ENCODE peak calls at places on chromosomes 6 and 20, in six cellular contexts. One of them, this sample, is unnamed.

GRCh38 chr6:33983721-33984465 is 162.0 kb downstream of the GRM4 start:
- DNase-seq in PC-9: no peak
- DNase-seq in PC-3: no peak
- DNase-seq in lower lobe of right lung: no peak
- DNase-seq in GM12878: no peak
- DNase-seq in transverse colon: no peak
- DNase-seq in this sample: no peak

GRCh38 chr6:159168536-159169192 is 536 bp upstream of the FNDC1 start:
- DNase-seq in PC-9: no peak
- DNase-seq in lower lobe of right lung: peak; percentile 61
- DNase-seq in GM12878: no peak
- DNase-seq in transverse colon: peak; percentile 24
- DNase-seq in PC-3: no peak
- DNase-seq in this sample: no peak

GRCh38 chr6:4670824-4671409 is 105.3 kb upstream of the CDYL start:
- DNase-seq in lower lobe of right lung: no peak
- DNase-seq in PC-9: no peak
- DNase-seq in transverse colon: no peak
- DNase-seq in PC-3: peak; percentile 11
- DNase-seq in GM12878: no peak
- DNase-seq in this sample: no peak

GRCh38 chr20:19252670-19253120 is 40.3 kb downstream of the SLC24A3 start:
- DNase-seq in PC-9: no peak
- DNase-seq in PC-3: no peak
- DNase-seq in lower lobe of right lung: peak; percentile 68
- DNase-seq in transverse colon: peak; percentile 26
- DNase-seq in GM12878: no peak
- DNase-seq in this sample: peak; percentile 33

GRCh38 chr6:161303628-161304340 is 29.9 kb upstream of the AGPAT4 start:
- DNase-seq in transverse colon: no peak
- DNase-seq in PC-3: peak; percentile 70
- DNase-seq in PC-9: no peak
- DNase-seq in GM12878: no peak
- DNase-seq in lower lobe of right lung: no peak
- DNase-seq in this sample: no peak

GRCh38 chr6:11727995-11728961 is 50.3 kb downstream of the ADTRP start:
- DNase-seq in GM12878: no peak
- DNase-seq in transverse colon: no peak
- DNase-seq in PC-9: no peak
- DNase-seq in PC-3: no peak
- DNase-seq in lower lobe of right lung: no peak
- DNase-seq in this sample: no peak

GRCh38 chr6:97288188-97288587 is 5.2 kb upstream of the MMS22L start:
- DNase-seq in lower lobe of right lung: no peak
- DNase-seq in transverse colon: no peak
- DNase-seq in GM12878: no peak
- DNase-seq in PC-9: no peak
- DNase-seq in PC-3: no peak
- DNase-seq in this sample: no peak

GRCh38 chr6:154606457-154606856 is 96.0 kb upstream of the CNKSR3 start:
- DNase-seq in lower lobe of right lung: no peak
- DNase-seq in transverse colon: no peak
- DNase-seq in PC-3: no peak
- DNase-seq in GM12878: peak; percentile 93
- DNase-seq in PC-9: no peak
- DNase-seq in this sample: no peak

GRCh38 chr20:6768228-6769185 is 1.0 kb downstream of the BMP2 start:
- DNase-seq in PC-3: no peak
- DNase-seq in GM12878: no peak
- DNase-seq in PC-9: no peak
- DNase-seq in transverse colon: peak; percentile 27
- DNase-seq in lower lobe of right lung: peak; percentile 50
- DNase-seq in this sample: no peak

GRCh38 chr20:49750611-49751396 is 37.1 kb upstream of the B4GALT5 start:
- DNase-seq in PC-3: no peak
- DNase-seq in PC-9: no peak
- DNase-seq in lower lobe of right lung: peak; percentile 47
- DNase-seq in GM12878: peak; percentile 86
- DNase-seq in transverse colon: peak; percentile 61
- DNase-seq in this sample: no peak

DNA sequence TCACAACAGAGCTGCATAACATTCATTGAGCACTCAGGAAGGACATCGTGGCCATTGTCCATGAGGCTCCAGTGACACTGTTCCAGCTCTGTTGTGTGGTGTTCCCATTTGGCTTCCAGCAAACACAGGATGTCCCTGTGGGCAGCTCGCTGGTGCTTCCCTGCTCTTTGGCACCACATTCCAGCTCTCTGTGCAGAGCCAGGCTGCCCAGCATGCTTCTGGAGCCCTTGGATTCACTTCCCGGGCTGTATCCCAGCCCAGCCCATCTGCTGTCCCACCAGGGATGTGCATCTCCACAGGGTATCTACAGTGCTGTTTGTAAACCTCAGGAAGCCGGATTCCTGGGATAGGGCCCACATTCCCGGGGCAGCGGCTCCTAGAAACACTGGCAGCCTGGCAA is 57.2 kb downstream of the CTCFL start:
- DNase-seq in transverse colon: no peak
- DNase-seq in PC-3: no peak
- DNase-seq in lower lobe of right lung: peak; percentile 18
- DNase-seq in GM12878: no peak
- DNase-seq in PC-9: no peak
- DNase-seq in this sample: no peak
- H3K4me3 ChIP-seq in transverse colon: no peak overlapping the region
- H3K4me3 ChIP-seq in PC-3: no peak overlapping the region
- H3K4me3 ChIP-seq in lower lobe of right lung: no peak overlapping the region
- H3K4me3 ChIP-seq in GM12878: no peak overlapping the region
- H3K4me3 ChIP-seq in PC-9: no peak overlapping the region
- H3K4me3 ChIP-seq in this sample: no peak overlapping the region

DNA sequence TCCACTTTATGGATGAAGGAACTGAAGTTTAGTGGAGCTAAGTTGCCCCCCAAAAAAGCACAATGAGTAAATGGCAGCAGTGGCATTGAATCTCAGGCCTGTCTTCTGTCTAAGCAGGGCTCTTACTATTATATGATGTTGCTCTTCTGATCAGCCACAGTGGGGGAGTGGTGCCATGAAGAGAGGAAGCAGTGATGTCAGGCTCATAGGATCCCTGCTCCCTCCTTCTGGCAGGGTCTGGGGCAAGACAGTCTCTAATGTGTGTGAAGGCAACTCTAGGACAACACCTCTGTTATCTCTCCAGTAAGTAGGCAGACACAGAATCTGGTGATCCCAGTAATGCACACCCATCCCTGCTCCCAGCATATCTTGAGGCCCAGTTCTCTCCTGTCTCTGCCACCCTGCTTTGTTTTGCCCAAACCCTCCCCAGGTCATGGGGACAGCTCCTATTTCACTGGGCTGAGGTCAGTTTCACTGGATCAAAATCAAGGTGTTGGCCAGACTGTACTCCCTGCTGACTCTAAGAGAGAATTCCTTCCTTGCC is 8.8 kb downstream of the C20orf202 start:
- DNase-seq in PC-3: no peak
- DNase-seq in transverse colon: no peak
- DNase-seq in lower lobe of right lung: no peak
- DNase-seq in GM12878: no peak
- DNase-seq in PC-9: no peak
- DNase-seq in this sample: no peak
- H3K27me3 ChIP-seq in PC-3: no peaks in the 10 kb centered on the region
- H3K27me3 ChIP-seq in transverse colon: peaks cover 10% of the 10 kb centered on the region
- H3K27me3 ChIP-seq in lower lobe of right lung: no peaks in the 10 kb centered on the region
- H3K27me3 ChIP-seq in GM12878: no peaks in the 10 kb centered on the region
- H3K27me3 ChIP-seq in PC-9: peaks cover 77% of the 10 kb centered on the region
- H3K27me3 ChIP-seq in this sample: peaks cover 12% of the 10 kb centered on the region

GRCh38 chr6:20630617-20631448 is 96.6 kb downstream of the CDKAL1 start:
- DNase-seq in lower lobe of right lung: no peak
- DNase-seq in PC-9: peak; percentile 73
- DNase-seq in transverse colon: no peak
- DNase-seq in GM12878: peak; percentile 9
- DNase-seq in PC-3: peak; percentile 57
- DNase-seq in this sample: no peak
- TF ChIP-seq CTCF in lower lobe of right lung: no peak
- TF ChIP-seq CTCF in PC-9: no peak
- TF ChIP-seq CTCF in transverse colon: no peak
- TF ChIP-seq CTCF in GM12878: no peak
- TF ChIP-seq CTCF in PC-3: no peak
- TF ChIP-seq CTCF in this sample: no peak

GRCh38 chr6:30725713-30726505 is 5.8 kb downstream of the TUBB start:
- DNase-seq in lower lobe of right lung: no peak
- DNase-seq in PC-3: peak; percentile 61
- DNase-seq in PC-9: no peak
- DNase-seq in GM12878: no peak
- DNase-seq in transverse colon: no peak
- DNase-seq in this sample: no peak

GRCh38 chr6:30732237-30732943 is 10.1 kb downstream of the FLOT1 start:
- DNase-seq in GM12878: no peak
- DNase-seq in transverse colon: no peak
- DNase-seq in PC-3: no peak
- DNase-seq in lower lobe of right lung: no peak
- DNase-seq in PC-9: no peak
- DNase-seq in this sample: no peak

GRCh38 chr6:30727920-30728605 is 7.9 kb downstream of the TUBB start:
- DNase-seq in transverse colon: no peak
- DNase-seq in PC-9: no peak
- DNase-seq in lower lobe of right lung: no peak
- DNase-seq in GM12878: no peak
- DNase-seq in PC-3: peak; percentile 36
- DNase-seq in this sample: no peak

GRCh38 chr6:30726506-30727413 is 6.6 kb downstream of the TUBB start:
- DNase-seq in PC-3: peak; percentile 33
- DNase-seq in transverse colon: no peak
- DNase-seq in GM12878: no peak
- DNase-seq in lower lobe of right lung: no peak
- DNase-seq in PC-9: no peak
- DNase-seq in this sample: no peak

GRCh38 chr6:30730611-30731435 is 10.7 kb downstream of the TUBB start:
- DNase-seq in transverse colon: peak; percentile 92
- DNase-seq in PC-3: peak; percentile 84
- DNase-seq in GM12878: no peak
- DNase-seq in lower lobe of right lung: peak; percentile 86
- DNase-seq in PC-9: peak; percentile 89
- DNase-seq in this sample: no peak
- H3K4me3 ChIP-seq in transverse colon: no peak overlapping the region
- H3K4me3 ChIP-seq in PC-3: peak overlapping the region; percentile 25
- H3K4me3 ChIP-seq in GM12878: no peak overlapping the region
- H3K4me3 ChIP-seq in lower lobe of right lung: no peak overlapping the region
- H3K4me3 ChIP-seq in PC-9: no peak overlapping the region
- H3K4me3 ChIP-seq in this sample: no peak overlapping the region

DNA sequence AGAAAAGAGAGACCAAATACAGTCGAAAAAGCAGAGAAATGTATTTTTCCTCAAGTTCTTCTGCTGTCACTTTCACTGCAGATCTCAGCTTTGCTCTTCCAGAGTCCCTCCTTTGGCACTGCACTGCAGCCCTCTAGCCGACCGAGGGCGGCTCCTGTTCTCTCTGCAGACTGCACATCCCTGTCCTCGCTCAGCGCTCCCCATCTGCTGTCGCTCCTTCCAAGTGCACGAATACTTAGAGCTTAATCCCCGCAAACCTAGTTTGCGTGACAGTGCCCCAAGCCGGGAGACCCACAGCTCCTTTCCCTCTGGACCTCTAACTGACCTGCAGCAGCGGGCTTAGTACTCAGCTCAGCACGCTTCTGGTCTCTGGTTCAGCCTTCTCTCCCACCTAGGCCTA is 15.2 kb downstream of the RPP21 start:
- DNase-seq in PC-3: no peak
- DNase-seq in transverse colon: no peak
- DNase-seq in PC-9: no peak
- DNase-seq in GM12878: no peak
- DNase-seq in lower lobe of right lung: no peak
- DNase-seq in this sample: no peak
- H3K27me3 ChIP-seq in PC-3: peaks cover 59% of the 10 kb centered on the region
- H3K27me3 ChIP-seq in transverse colon: peaks cover 84% of the 10 kb centered on the region
- H3K27me3 ChIP-seq in PC-9: peaks cover 69% of the 10 kb centered on the region
- H3K27me3 ChIP-seq in GM12878: peaks cover 7% of the 10 kb centered on the region
- H3K27me3 ChIP-seq in lower lobe of right lung: peaks cover 58% of the 10 kb centered on the region
- H3K27me3 ChIP-seq in this sample: peaks cover 32% of the 10 kb centered on the region

GRCh38 chr6:65746302-65746701 is 39.3 kb upstream of the EYS start:
- DNase-seq in PC-3: no peak
- DNase-seq in PC-9: no peak
- DNase-seq in transverse colon: no peak
- DNase-seq in lower lobe of right lung: no peak
- DNase-seq in GM12878: no peak
- DNase-seq in this sample: no peak
- TF ChIP-seq CTCF in PC-3: no peak
- TF ChIP-seq CTCF in PC-9: no peak
- TF ChIP-seq CTCF in transverse colon: no peak
- TF ChIP-seq CTCF in lower lobe of right lung: no peak
- TF ChIP-seq CTCF in GM12878: no peak
- TF ChIP-seq CTCF in this sample: no peak

GRCh38 chr6:127342296-127342945 is 988 bp downstream of the ECHDC1 start:
- DNase-seq in GM12878: no peak
- DNase-seq in lower lobe of right lung: no peak
- DNase-seq in PC-9: peak; percentile 78
- DNase-seq in transverse colon: peak; percentile 38
- DNase-seq in PC-3: peak; percentile 29
- DNase-seq in this sample: no peak

GRCh38 chr6:127343753-127344659 is 597 bp upstream of the ECHDC1 start:
- DNase-seq in PC-3: peak; percentile 19
- DNase-seq in lower lobe of right lung: no peak
- DNase-seq in GM12878: no peak
- DNase-seq in PC-9: no peak
- DNase-seq in transverse colon: no peak
- DNase-seq in this sample: no peak

GRCh38 chr6:127342946-127343752 is at the start of gene ECHDC1:
- DNase-seq in GM12878: no peak
- DNase-seq in lower lobe of right lung: peak; percentile 78
- DNase-seq in transverse colon: peak; percentile 62
- DNase-seq in PC-3: peak; percentile 65
- DNase-seq in PC-9: peak; percentile 55
- DNase-seq in this sample: peak; percentile 17

GRCh38 chr6:127340171-127340570 is 3.2 kb downstream of the ECHDC1 start:
- DNase-seq in PC-9: no peak
- DNase-seq in transverse colon: no peak
- DNase-seq in PC-3: no peak
- DNase-seq in lower lobe of right lung: no peak
- DNase-seq in GM12878: no peak
- DNase-seq in this sample: no peak

DNA sequence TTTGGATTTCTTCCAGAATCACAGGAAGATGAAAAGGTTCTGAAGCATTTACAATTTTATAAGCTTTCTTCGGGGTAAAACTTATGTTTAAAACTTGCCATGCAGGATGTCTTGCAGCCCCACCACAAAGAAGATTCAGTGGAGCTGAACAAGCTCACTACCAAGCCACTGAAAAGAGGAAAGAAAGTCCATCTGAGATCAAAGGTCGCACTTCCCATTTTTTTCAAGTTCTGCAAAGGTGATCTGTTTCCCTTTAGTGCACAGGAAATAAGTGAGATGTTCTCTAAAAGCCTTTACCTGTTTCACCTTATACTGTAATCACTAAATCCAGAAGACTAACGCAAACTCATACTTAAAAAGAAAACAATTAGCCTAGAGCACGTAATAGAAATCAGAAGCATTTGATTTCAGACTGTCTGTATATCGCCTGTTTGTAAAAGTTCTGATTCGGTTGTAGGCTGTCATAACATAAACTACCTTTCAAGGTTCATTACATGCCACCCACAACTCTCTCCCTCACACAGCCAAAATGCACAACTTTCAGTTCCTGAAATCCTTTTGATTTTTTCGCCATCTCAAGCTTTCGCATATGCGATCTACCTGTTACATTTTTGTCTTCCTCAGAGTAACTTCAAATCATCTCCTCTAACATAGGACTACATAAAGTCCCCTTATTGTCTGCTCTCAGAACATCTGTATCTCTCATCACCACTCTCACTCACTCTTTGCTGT is 1.8 kb downstream of the ECHDC1 start:
- DNase-seq in transverse colon: no peak
- DNase-seq in lower lobe of right lung: no peak
- DNase-seq in PC-9: no peak
- DNase-seq in PC-3: peak; percentile 16
- DNase-seq in GM12878: no peak
- DNase-seq in this sample: no peak
- H3K4me3 ChIP-seq in transverse colon: no peak overlapping the region
- H3K4me3 ChIP-seq in lower lobe of right lung: peak overlapping the region; percentile 78
- H3K4me3 ChIP-seq in PC-9: peak overlapping the region; percentile 90
- H3K4me3 ChIP-seq in PC-3: peak overlapping the region; percentile 94
- H3K4me3 ChIP-seq in GM12878: peak overlapping the region; percentile 93
- H3K4me3 ChIP-seq in this sample: peak overlapping the region; percentile 71

This sample was measured in BJ.